ENCODE peak calls at places on chromosome 3, in four cellular contexts. L is activated T-helper 2 cell treated with anti-CD3 and anti-CD28 coated beads, Interferon-gamma antibody, Interleukin-2, Interleukin-4, amounts not matched to agents 10 μg/mL and 5 μg/mL and 100 μg/mL, durations not matched to agents 14 hours and 24 hours and 36 hours; C is iris pigment epithelial cell; X is skeletal muscle cell. B is an unnamed sample.

GRCh38 chr3:53599780-53600179 is 105.4 kb downstream of the CACNA1D start:
- DNase-seq in L (no peak), C (no peak), X (no peak), B (no peak)

GRCh38 chr3:53978386-53978785 is 86.7 kb upstream of the SELENOK start:
- DNase-seq in L (no peak), C (no peak), X (no peak), B (no peak)

GRCh38 chr3:128452678-128453275 is 13.9 kb downstream of the DNAJB8 start:
- DNase-seq in L (no peak), C (no peak), X (no peak), B (no peak)

GRCh38 chr3:54342676-54343075 is 220.3 kb downstream of the CACNA2D3 start:
- DNase-seq in L (no peak), C (no peak), X (no peak), B (no peak)

GRCh38 chr3:6654670-6655069 is 206.2 kb upstream of the GRM7 start:
- DNase-seq in L (no peak), C (no peak), X (no peak), B (no peak)

GRCh38 chr3:30635072-30635471 is 28.7 kb downstream of the TGFBR2 start:
- DNase-seq in L (no peak), C (no peak), X (no peak), B (no peak)

GRCh38 chr3:175456496-175456895 is 597.4 kb downstream of the NAALADL2 start:
- DNase-seq in L (no peak), C (peak; percentile 31), X (no peak), B (no peak)

GRCh38 chr3:162740941-162741596 is 1244.5 kb downstream of the OTOL1 start:
- DNase-seq in L (no peak), C (no peak), X (no peak), B (no peak)

GRCh38 chr3:190443257-190443656 is 6.4 kb downstream of the TMEM207 start:
- DNase-seq in L (no peak), C (peak; percentile 44), X (no peak), B (no peak)

GRCh38 chr3:119783255-119783654 is 1.4 kb downstream of the NR1I2 start:
- DNase-seq in L (no peak), C (no peak), X (no peak), B (no peak)

GRCh38 chr3:190909908-190910307 is 47.4 kb upstream of the GMNC start:
- DNase-seq in L (no peak), C (no peak), X (no peak), B (no peak)

GRCh38 chr3:32432711-32433530 is 41.3 kb downstream of the CMTM7 start:
- DNase-seq in L (peak; percentile 34), C (peak; percentile 39), X (no peak), B (no peak)

B was measured in NCI-H226.